ENCODE peak calls at places on chromosomes 16 and 17, in ten cellular contexts. One of them, this sample, is unnamed.
A peak's percentile ranks its signal among the peaks of the same experiment; 100 is the strongest.

GRCh38 chr16:81495321-81496234 is 51.0 kb downstream of the CMIP start:
- DNase-seq in heart right ventricle: no peak
- DNase-seq in astrocyte: no peak
- DNase-seq in tibial artery: no peak
- DNase-seq in heart left ventricle: peak; percentile 85
- DNase-seq in sigmoid colon: no peak
- DNase-seq in PC-9: no peak
- DNase-seq in endodermal cell: no peak
- DNase-seq in neural progenitor cell: no peak
- DNase-seq in left ventricle myocardium inferior: peak; percentile 66
- DNase-seq in this sample: peak; percentile 48

GRCh38 chr17:30372755-30373154 is 6.0 kb upstream of the CPD start:
- DNase-seq in heart right ventricle: no peak
- DNase-seq in astrocyte: peak; percentile 34
- DNase-seq in tibial artery: no peak
- DNase-seq in heart left ventricle: no peak
- DNase-seq in sigmoid colon: no peak
- DNase-seq in PC-9: peak; percentile 8
- DNase-seq in endodermal cell: no peak
- DNase-seq in neural progenitor cell: no peak
- DNase-seq in left ventricle myocardium inferior: no peak
- DNase-seq in this sample: no peak

GRCh38 chr16:61323456-61323855 is 712.8 kb downstream of the CDH8 start:
- DNase-seq in heart right ventricle: no peak
- DNase-seq in astrocyte: no peak
- DNase-seq in tibial artery: no peak
- DNase-seq in heart left ventricle: no peak
- DNase-seq in sigmoid colon: no peak
- DNase-seq in PC-9: no peak
- DNase-seq in endodermal cell: no peak
- DNase-seq in neural progenitor cell: no peak
- DNase-seq in left ventricle myocardium inferior: no peak
- DNase-seq in this sample: no peak

GRCh38 chr16:49542391-49542891 is 168.8 kb downstream of the C16orf78 start:
- DNase-seq in heart right ventricle: no peak
- DNase-seq in astrocyte: no peak
- DNase-seq in tibial artery: no peak
- DNase-seq in heart left ventricle: no peak
- DNase-seq in sigmoid colon: no peak
- DNase-seq in PC-9: no peak
- DNase-seq in endodermal cell: no peak
- DNase-seq in neural progenitor cell: no peak
- DNase-seq in left ventricle myocardium inferior: no peak
- DNase-seq in this sample: no peak

GRCh38 chr16:31455601-31456314 is 3.5 kb upstream of the ARMC5 start:
- DNase-seq in heart right ventricle: no peak
- DNase-seq in astrocyte: no peak
- DNase-seq in tibial artery: peak; percentile 54
- DNase-seq in heart left ventricle: no peak
- DNase-seq in sigmoid colon: peak; percentile 63
- DNase-seq in PC-9: no peak
- DNase-seq in endodermal cell: peak; percentile 77
- DNase-seq in neural progenitor cell: peak; percentile 51
- DNase-seq in left ventricle myocardium inferior: no peak
- DNase-seq in this sample: no peak

GRCh38 chr16:24125199-24125598 is 130.9 kb upstream of the CACNG3 start:
- DNase-seq in heart right ventricle: no peak
- DNase-seq in astrocyte: no peak
- DNase-seq in tibial artery: no peak
- DNase-seq in heart left ventricle: no peak
- DNase-seq in sigmoid colon: no peak
- DNase-seq in PC-9: no peak
- DNase-seq in endodermal cell: peak; percentile 46
- DNase-seq in neural progenitor cell: peak; percentile 67
- DNase-seq in left ventricle myocardium inferior: no peak
- DNase-seq in this sample: no peak

GRCh38 chr16:8611122-8611521 is 10.4 kb upstream of the METTL22 start:
- DNase-seq in heart right ventricle: no peak
- DNase-seq in astrocyte: no peak
- DNase-seq in tibial artery: no peak
- DNase-seq in heart left ventricle: no peak
- DNase-seq in sigmoid colon: no peak
- DNase-seq in PC-9: no peak
- DNase-seq in endodermal cell: no peak
- DNase-seq in neural progenitor cell: no peak
- DNase-seq in left ventricle myocardium inferior: no peak
- DNase-seq in this sample: no peak

GRCh38 chr17:2749784-2750181 is 331 bp upstream of the CCDC92B start:
- DNase-seq in heart right ventricle: peak; percentile 57
- DNase-seq in astrocyte: peak; percentile 34
- DNase-seq in tibial artery: peak; percentile 75
- DNase-seq in heart left ventricle: peak; percentile 84
- DNase-seq in sigmoid colon: no peak
- DNase-seq in PC-9: peak; percentile 82
- DNase-seq in endodermal cell: peak; percentile 98
- DNase-seq in neural progenitor cell: peak; percentile 95
- DNase-seq in left ventricle myocardium inferior: peak; percentile 67
- DNase-seq in this sample: peak; percentile 78

GRCh38 chr17:61812747-61813146 is 50.6 kb downstream of the BRIP1 start:
- DNase-seq in heart right ventricle: no peak
- DNase-seq in astrocyte: no peak
- DNase-seq in tibial artery: no peak
- DNase-seq in heart left ventricle: no peak
- DNase-seq in sigmoid colon: no peak
- DNase-seq in PC-9: no peak
- DNase-seq in endodermal cell: no peak
- DNase-seq in neural progenitor cell: no peak
- DNase-seq in left ventricle myocardium inferior: no peak
- DNase-seq in this sample: no peak

GRCh38 chr16:84633622-84634021 is 14.7 kb upstream of the KLHL36 start:
- DNase-seq in heart right ventricle: peak; percentile 85
- DNase-seq in astrocyte: no peak
- DNase-seq in tibial artery: peak; percentile 97
- DNase-seq in heart left ventricle: peak; percentile 88
- DNase-seq in sigmoid colon: peak; percentile 88
- DNase-seq in PC-9: no peak
- DNase-seq in endodermal cell: no peak
- DNase-seq in neural progenitor cell: no peak
- DNase-seq in left ventricle myocardium inferior: peak; percentile 88
- DNase-seq in this sample: peak; percentile 44

GRCh38 chr17:39845052-39845976 is 18.8 kb downstream of the IKZF3 start:
- DNase-seq in heart right ventricle: no peak
- DNase-seq in astrocyte: no peak
- DNase-seq in tibial artery: no peak
- DNase-seq in heart left ventricle: no peak
- DNase-seq in sigmoid colon: no peak
- DNase-seq in PC-9: no peak
- DNase-seq in endodermal cell: no peak
- DNase-seq in neural progenitor cell: no peak
- DNase-seq in left ventricle myocardium inferior: no peak
- DNase-seq in this sample: no peak

GRCh38 chr17:71423871-71424546 is 696.8 kb upstream of the SOX9 start:
- DNase-seq in heart right ventricle: no peak
- DNase-seq in astrocyte: peak; percentile 84
- DNase-seq in tibial artery: no peak
- DNase-seq in heart left ventricle: no peak
- DNase-seq in sigmoid colon: no peak
- DNase-seq in PC-9: peak; percentile 59
- DNase-seq in endodermal cell: peak; percentile 55
- DNase-seq in neural progenitor cell: no peak
- DNase-seq in left ventricle myocardium inferior: no peak
- DNase-seq in this sample: no peak

GRCh38 chr16:88633684-88634140 is 4.7 kb upstream of the IL17C start:
- DNase-seq in heart right ventricle: no peak
- DNase-seq in astrocyte: no peak
- DNase-seq in tibial artery: no peak
- DNase-seq in heart left ventricle: peak; percentile 68
- DNase-seq in sigmoid colon: no peak
- DNase-seq in PC-9: no peak
- DNase-seq in endodermal cell: peak; percentile 90
- DNase-seq in neural progenitor cell: peak; percentile 69
- DNase-seq in left ventricle myocardium inferior: no peak
- DNase-seq in this sample: peak; percentile 52

GRCh38 chr17:69643686-69644085 is 229.2 kb downstream of the MAP2K6 start:
- DNase-seq in heart right ventricle: peak; percentile 7
- DNase-seq in astrocyte: no peak
- DNase-seq in tibial artery: no peak
- DNase-seq in heart left ventricle: no peak
- DNase-seq in sigmoid colon: no peak
- DNase-seq in PC-9: no peak
- DNase-seq in endodermal cell: no peak
- DNase-seq in neural progenitor cell: no peak
- DNase-seq in left ventricle myocardium inferior: no peak
- DNase-seq in this sample: no peak

GRCh38 chr16:15829460-15829859 is 27.4 kb downstream of the MYH11 start:
- DNase-seq in heart right ventricle: peak; percentile 48
- DNase-seq in astrocyte: peak; percentile 21
- DNase-seq in tibial artery: peak; percentile 96
- DNase-seq in heart left ventricle: peak; percentile 65
- DNase-seq in sigmoid colon: peak; percentile 97
- DNase-seq in PC-9: no peak
- DNase-seq in endodermal cell: peak; percentile 46
- DNase-seq in neural progenitor cell: peak; percentile 44
- DNase-seq in left ventricle myocardium inferior: peak; percentile 52
- DNase-seq in this sample: peak; percentile 35

GRCh38 chr17:73974536-73974935 is 228.9 kb upstream of the RPL38 start:
- DNase-seq in heart right ventricle: no peak
- DNase-seq in astrocyte: no peak
- DNase-seq in tibial artery: no peak
- DNase-seq in heart left ventricle: no peak
- DNase-seq in sigmoid colon: no peak
- DNase-seq in PC-9: no peak
- DNase-seq in endodermal cell: no peak
- DNase-seq in neural progenitor cell: no peak
- DNase-seq in left ventricle myocardium inferior: no peak
- DNase-seq in this sample: no peak

DNA sequence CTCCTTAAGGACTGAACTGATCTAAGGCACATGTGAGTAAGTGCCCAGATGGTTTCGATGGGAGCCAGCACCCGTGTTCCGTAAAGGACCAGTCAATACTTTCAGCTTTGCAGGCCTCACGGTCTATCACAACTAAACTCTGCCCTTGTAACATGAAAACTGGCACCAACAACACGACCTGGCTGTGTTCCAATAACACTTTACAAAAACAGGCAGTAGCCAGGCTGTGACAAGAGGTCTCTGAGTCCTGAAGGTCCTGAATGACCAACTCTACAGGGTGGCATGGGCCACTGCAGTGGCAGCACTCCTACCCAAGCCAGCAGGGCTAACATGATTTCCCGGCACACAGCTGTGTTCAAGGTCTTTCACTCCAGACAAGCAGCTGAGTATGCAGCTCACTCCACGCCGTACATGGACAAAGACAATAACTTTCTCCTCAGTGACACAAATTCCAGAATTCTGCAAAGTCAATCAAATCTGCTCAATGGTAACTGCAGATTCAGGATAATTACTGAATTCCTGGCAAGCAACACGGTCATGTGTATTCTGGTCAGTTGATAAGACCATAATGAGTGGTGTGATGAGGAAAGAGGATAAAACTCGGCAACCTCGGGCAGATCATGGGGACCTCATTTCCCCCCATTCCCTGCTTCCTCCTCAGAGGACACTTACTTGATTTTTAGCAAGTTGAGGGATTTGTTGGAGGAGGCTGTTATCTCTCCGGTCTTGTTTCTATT is 15.2 kb downstream of the NPLOC4 start:
- DNase-seq in heart right ventricle: no peak
- DNase-seq in astrocyte: no peak
- DNase-seq in tibial artery: no peak
- DNase-seq in heart left ventricle: no peak
- DNase-seq in sigmoid colon: no peak
- DNase-seq in PC-9: no peak
- DNase-seq in endodermal cell: no peak
- DNase-seq in neural progenitor cell: no peak
- DNase-seq in left ventricle myocardium inferior: no peak
- DNase-seq in this sample: peak; percentile 35
- TF ChIP-seq CTCF in heart right ventricle: no peak
- TF ChIP-seq CTCF in astrocyte: no peak
- TF ChIP-seq CTCF in tibial artery: no peak
- TF ChIP-seq CTCF in heart left ventricle: no peak
- TF ChIP-seq CTCF in sigmoid colon: no peak
- TF ChIP-seq CTCF in PC-9: no peak
- TF ChIP-seq CTCF in endodermal cell: no peak
- TF ChIP-seq CTCF in neural progenitor cell: no peak
- TF ChIP-seq CTCF in left ventricle myocardium inferior: no peak
- TF ChIP-seq CTCF in this sample: no peak

GRCh38 chr17:77126519-77126918 is 14.2 kb upstream of the SEC14L1 start:
- DNase-seq in heart right ventricle: no peak
- DNase-seq in astrocyte: no peak
- DNase-seq in tibial artery: no peak
- DNase-seq in heart left ventricle: no peak
- DNase-seq in sigmoid colon: no peak
- DNase-seq in PC-9: peak; percentile 58
- DNase-seq in endodermal cell: no peak
- DNase-seq in neural progenitor cell: no peak
- DNase-seq in left ventricle myocardium inferior: no peak
- DNase-seq in this sample: peak; percentile 83
- H3K27ac ChIP-seq in heart right ventricle: peak overlapping the region; percentile 87
- H3K27ac ChIP-seq in astrocyte: peak overlapping the region; percentile 97
- H3K27ac ChIP-seq in tibial artery: no peak overlapping the region
- H3K27ac ChIP-seq in heart left ventricle: peak overlapping the region; percentile 86
- H3K27ac ChIP-seq in sigmoid colon: peak overlapping the region; percentile 57
- H3K27ac ChIP-seq in PC-9: peak overlapping the region; percentile 98
- H3K27ac ChIP-seq in endodermal cell: no peak overlapping the region
- H3K27ac ChIP-seq in neural progenitor cell: no peak overlapping the region
- H3K27ac ChIP-seq in left ventricle myocardium inferior: peak overlapping the region; percentile 92
- H3K27ac ChIP-seq in this sample: peak overlapping the region; percentile 82

GRCh38 chr17:44088254-44088653 is 17.7 kb downstream of the G6PC3 start:
- DNase-seq in heart right ventricle: no peak
- DNase-seq in astrocyte: no peak
- DNase-seq in tibial artery: no peak
- DNase-seq in heart left ventricle: no peak
- DNase-seq in sigmoid colon: no peak
- DNase-seq in PC-9: no peak
- DNase-seq in endodermal cell: no peak
- DNase-seq in neural progenitor cell: no peak
- DNase-seq in left ventricle myocardium inferior: no peak
- DNase-seq in this sample: no peak
- H3K36me3 ChIP-seq in heart right ventricle: peaks cover 8% of the 10 kb centered on the region
- H3K36me3 ChIP-seq in astrocyte: peaks cover 3% of the 10 kb centered on the region
- H3K36me3 ChIP-seq in tibial artery: peaks cover 88% of the 10 kb centered on the region
- H3K36me3 ChIP-seq in heart left ventricle: peaks cover 88% of the 10 kb centered on the region
- H3K36me3 ChIP-seq in sigmoid colon: peaks cover 85% of the 10 kb centered on the region
- H3K36me3 ChIP-seq in PC-9: no peaks in the 10 kb centered on the region
- H3K36me3 ChIP-seq in endodermal cell: peaks cover 51% of the 10 kb centered on the region
- H3K36me3 ChIP-seq in neural progenitor cell: no peaks in the 10 kb centered on the region
- H3K36me3 ChIP-seq in left ventricle myocardium inferior: peaks cover 95% of the 10 kb centered on the region
- H3K36me3 ChIP-seq in this sample: peaks cover 90% of the 10 kb centered on the region

DNA sequence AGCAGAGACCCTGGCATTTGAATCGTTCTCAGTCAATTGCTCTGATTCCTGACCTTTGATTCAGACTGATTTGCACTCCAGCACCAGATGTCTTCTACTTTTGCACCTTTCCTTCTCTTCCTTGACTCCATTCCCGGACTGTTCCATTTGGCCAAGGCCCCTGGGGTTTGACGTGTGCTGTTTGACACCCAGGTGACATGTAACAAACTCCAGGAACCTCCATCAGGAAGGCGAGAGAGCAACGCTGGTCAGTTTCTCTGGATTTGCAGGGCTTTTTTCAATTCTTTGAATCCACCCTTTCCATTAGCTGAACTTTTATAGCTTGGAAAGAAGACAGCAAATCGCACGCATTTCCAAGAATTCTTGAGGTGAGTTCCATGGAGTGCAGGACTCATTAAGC is 98.4 kb upstream of the FOXF1 start:
- DNase-seq in heart right ventricle: no peak
- DNase-seq in astrocyte: no peak
- DNase-seq in tibial artery: no peak
- DNase-seq in heart left ventricle: no peak
- DNase-seq in sigmoid colon: no peak
- DNase-seq in PC-9: no peak
- DNase-seq in endodermal cell: no peak
- DNase-seq in neural progenitor cell: no peak
- DNase-seq in left ventricle myocardium inferior: no peak
- DNase-seq in this sample: no peak
- TF ChIP-seq CTCF in heart right ventricle: no peak
- TF ChIP-seq CTCF in astrocyte: no peak
- TF ChIP-seq CTCF in tibial artery: no peak
- TF ChIP-seq CTCF in heart left ventricle: no peak
- TF ChIP-seq CTCF in sigmoid colon: no peak
- TF ChIP-seq CTCF in PC-9: no peak
- TF ChIP-seq CTCF in endodermal cell: no peak
- TF ChIP-seq CTCF in neural progenitor cell: no peak
- TF ChIP-seq CTCF in left ventricle myocardium inferior: no peak
- TF ChIP-seq CTCF in this sample: no peak